ENCODE peak calls at places on chromosomes 2 and 18, in nine cellular contexts. I, S, B, Z, A, T, J, K and M are unnamed samples.

GRCh38 chr18:21056545-21056944 is 55.1 kb downstream of the ROCK1 start:
- DNase-seq in I (no peak), S (peak), B (no peak), Z (no peak), A (no peak), T (no peak), J (no peak), K (no peak), M (no peak)

GRCh38 chr2:170665743-170666142 is 49.4 kb upstream of the SP5 start:
- DNase-seq in I (no peak), S (no peak), B (no peak), Z (no peak), A (no peak), T (no peak), J (no peak), K (no peak), M (no peak)

GRCh38 chr2:80238692-80239469 is 65.7 kb downstream of the LRRTM1 start:
- DNase-seq in I (no peak), S (peak), B (peak), Z (peak), A (no peak), T (no peak), J (no peak), K (peak), M (peak)

GRCh38 chr2:71101656-71102055 is 28.4 kb downstream of the MCEE start:
- DNase-seq in I (no peak), S (peak), B (no peak), Z (no peak), A (no peak), T (no peak), J (no peak), K (peak), M (peak)

GRCh38 chr18:10727477-10727876 is 201.7 kb downstream of the NAPG start:
- DNase-seq in I (no peak), S (no peak), B (no peak), Z (no peak), A (no peak), T (no peak), J (no peak), K (peak), M (no peak)

GRCh38 chr2:105786231-105787230 is 41.8 kb downstream of the NCK2 start:
- DNase-seq in I (no peak), S (no peak), B (no peak), Z (no peak), A (no peak), T (no peak), J (no peak), K (no peak), M (no peak)

GRCh38 chr2:64324746-64325410 is 129.1 kb upstream of the LGALSL start:
- DNase-seq in I (no peak), S (no peak), B (no peak), Z (peak), A (no peak), T (no peak), J (no peak), K (no peak), M (no peak)

GRCh38 chr18:65735166-65735565 is 15.6 kb upstream of the CDH7 start:
- DNase-seq in I (no peak), S (no peak), B (peak), Z (no peak), A (no peak), T (no peak), J (no peak), K (no peak), M (no peak)

GRCh38 chr18:55579471-55579870 is 8.5 kb downstream of the TCF4 start:
- DNase-seq in I (no peak), S (no peak), B (no peak), Z (no peak), A (no peak), T (no peak), J (no peak), K (peak), M (no peak)

GRCh38 chr2:101823347-101823791 is 125.9 kb downstream of the MAP4K4 start:
- DNase-seq in I (peak), S (peak), B (peak), Z (peak), A (peak), T (peak), J (no peak), K (peak), M (no peak)

GRCh38 chr2:11503354-11503927 is 30.4 kb upstream of the GREB1 start:
- DNase-seq in I (no peak), S (no peak), B (no peak), Z (no peak), A (no peak), T (no peak), J (no peak), K (no peak), M (no peak)

GRCh38 chr2:8527031-8527430 is 154.8 kb upstream of the ID2 start:
- DNase-seq in I (no peak), S (no peak), B (no peak), Z (no peak), A (no peak), T (no peak), J (no peak), K (no peak), M (no peak)